ENCODE peak calls at places on chromosomes 13 and 19, in nine cellular contexts. T is activated T-cell treated with anti-CD3 and anti-CD28 coated beads, Interleukin-2, amount 50 U/mL, for 72 hours; B is amniotic stem cell; F is RCC 7860; E is neural crest cell; L is body of pancreas; O is NCI-H2081; A is naive thymus-derived CD8-positive, alpha-beta T cell; I is small intestine. S is an unnamed sample.

GRCh38 chr19:41998246-41999020 is 4.4 kb upstream of the ATP1A3 start:
- DNase-seq in T (peak), B (no peak), F (no peak), E (peak), L (no peak), O (peak), A (no peak), I (peak), S (no peak)

GRCh38 chr13:112873851-112874750 is 94.9 kb upstream of the MCF2L start:
- DNase-seq in T (peak), B (peak), F (peak), E (peak), L (peak), O (peak), A (no peak), I (peak), S (peak)

GRCh38 chr19:47351545-47351944 is 2.4 kb downstream of the DHX34 start:
- DNase-seq in T (no peak), B (no peak), F (no peak), E (no peak), L (no peak), O (peak), A (no peak), I (peak), S (no peak)

GRCh38 chr19:48170817-48171347 is 402 bp downstream of the ZSWIM9 start:
- DNase-seq in T (no peak), B (no peak), F (no peak), E (no peak), L (no peak), O (peak), A (no peak), I (no peak), S (no peak)

GRCh38 chr19:54100560-54100959 is at the start of gene OSCAR:
- DNase-seq in T (no peak), B (no peak), F (no peak), E (no peak), L (no peak), O (no peak), A (no peak), I (no peak), S (no peak)

GRCh38 chr13:72507394-72508199 is 219.8 kb downstream of the MZT1 start:
- DNase-seq in T (no peak), B (no peak), F (peak), E (no peak), L (no peak), O (no peak), A (no peak), I (no peak), S (no peak)

GRCh38 chr13:76725211-76725610 is 161.0 kb downstream of the KCTD12 start:
- DNase-seq in T (no peak), B (peak), F (no peak), E (no peak), L (no peak), O (no peak), A (no peak), I (no peak), S (peak)

GRCh38 chr19:15098505-15098904 is 8.7 kb upstream of the SYDE1 start:
- DNase-seq in T (no peak), B (no peak), F (no peak), E (no peak), L (no peak), O (no peak), A (no peak), I (no peak), S (no peak)

GRCh38 chr13:109673477-109673876 is 112.9 kb downstream of the IRS2 start:
- DNase-seq in T (no peak), B (no peak), F (no peak), E (no peak), L (no peak), O (no peak), A (no peak), I (no peak), S (no peak)

GRCh38 chr13:33285420-33286124 is at the start of gene STARD13:
- DNase-seq in T (peak), B (peak), F (peak), E (peak), L (peak), O (peak), A (no peak), I (peak), S (peak)

GRCh38 chr13:47287291-47287751 is 390.5 kb upstream of the HTR2A start:
- DNase-seq in T (no peak), B (no peak), F (no peak), E (no peak), L (no peak), O (peak), A (no peak), I (no peak), S (no peak)

GRCh38 chr19:44552324-44552723 is 22.8 kb upstream of the CEACAM20 start:
- DNase-seq in T (peak), B (no peak), F (no peak), E (peak), L (no peak), O (no peak), A (no peak), I (peak), S (no peak)

GRCh38 chr13:75330770-75331169 is 151.2 kb downstream of the TBC1D4 start:
- DNase-seq in T (no peak), B (no peak), F (no peak), E (no peak), L (no peak), O (no peak), A (no peak), I (no peak), S (no peak)

GRCh38 chr13:94318418-94318817 is 161.1 kb downstream of the DCT start:
- DNase-seq in T (no peak), B (no peak), F (no peak), E (no peak), L (no peak), O (no peak), A (no peak), I (no peak), S (no peak)

GRCh38 chr13:75508002-75508548 is 26.1 kb upstream of the TBC1D4 start:
- DNase-seq in T (no peak), B (no peak), F (no peak), E (no peak), L (no peak), O (no peak), A (no peak), I (no peak), S (no peak)

GRCh38 chr13:99967884-99968520 is 3.6 kb downstream of the ZIC5 start:
- DNase-seq in T (no peak), B (no peak), F (no peak), E (no peak), L (no peak), O (peak), A (no peak), I (no peak), S (no peak)

GRCh38 chr13:43333176-43333575 is 309.8 kb downstream of the DNAJC15 start:
- DNase-seq in T (no peak), B (no peak), F (no peak), E (no peak), L (no peak), O (peak), A (no peak), I (no peak), S (no peak)

GRCh38 chr19:31560021-31560770 is 211.0 kb upstream of the TSHZ3 start:
- DNase-seq in T (no peak), B (no peak), F (no peak), E (no peak), L (no peak), O (no peak), A (no peak), I (no peak), S (no peak)

GRCh38 chr19:10836478-10837325 is 690 bp upstream of the TMED1 start:
- DNase-seq in T (peak), B (peak), F (no peak), E (no peak), L (peak), O (peak), A (no peak), I (peak), S (peak)

GRCh38 chr19:45391871-45392665 is 12.8 kb downstream of the PPP1R13L start:
- DNase-seq in T (no peak), B (no peak), F (no peak), E (no peak), L (no peak), O (no peak), A (no peak), I (no peak), S (no peak)

GRCh38 chr13:48155850-48156249 is 60.9 kb upstream of the MED4 start:
- DNase-seq in T (peak), B (no peak), F (peak), E (no peak), L (no peak), O (no peak), A (peak), I (peak), S (no peak)

GRCh38 chr13:65724261-65724660 is 1505.9 kb downstream of the PCDH9 start:
- DNase-seq in T (no peak), B (no peak), F (no peak), E (no peak), L (no peak), O (no peak), A (no peak), I (no peak), S (peak)

GRCh38 chr19:2392366-2392765 is 32.3 kb downstream of the TMPRSS9 start:
- DNase-seq in T (no peak), B (no peak), F (no peak), E (no peak), L (no peak), O (no peak), A (no peak), I (no peak), S (no peak)

GRCh38 chr19:16673226-16673625 is 12.3 kb downstream of the TMEM38A start:
- DNase-seq in T (no peak), B (no peak), F (no peak), E (no peak), L (no peak), O (no peak), A (no peak), I (no peak), S (no peak)

GRCh38 chr19:23313196-23313595 is 63.0 kb upstream of the ZNF724 start:
- DNase-seq in T (no peak), B (no peak), F (no peak), E (no peak), L (no peak), O (no peak), A (no peak), I (no peak), S (no peak)

GRCh38 chr19:50943074-50943828 is 9.6 kb downstream of the KLK5 start:
- DNase-seq in T (no peak), B (no peak), F (no peak), E (no peak), L (no peak), O (no peak), A (no peak), I (no peak), S (no peak)

GRCh38 chr19:33386361-33386858 is 12.9 kb downstream of the CEBPG start:
- DNase-seq in T (no peak), B (no peak), F (no peak), E (no peak), L (no peak), O (no peak), A (no peak), I (no peak), S (no peak)

GRCh38 chr13:49774376-49775005 is 18.0 kb downstream of the KPNA3 start:
- DNase-seq in T (no peak), B (no peak), F (no peak), E (no peak), L (no peak), O (no peak), A (no peak), I (no peak), S (no peak)

GRCh38 chr13:42996584-42996983 is 4.5 kb upstream of the EPSTI1 start:
- DNase-seq in T (peak), B (peak), F (no peak), E (no peak), L (no peak), O (no peak), A (no peak), I (no peak), S (peak)

GRCh38 chr19:3098141-3098514 is 4.0 kb downstream of the GNA11 start:
- DNase-seq in T (no peak), B (no peak), F (no peak), E (no peak), L (no peak), O (no peak), A (no peak), I (peak), S (no peak)

GRCh38 chr13:59409211-59409610 is 754.5 kb downstream of the DIAPH3 start:
- DNase-seq in T (no peak), B (no peak), F (no peak), E (no peak), L (peak), O (peak), A (no peak), I (no peak), S (no peak)

GRCh38 chr19:10214784-10215183 is 16.3 kb downstream of the S1PR2 start:
- DNase-seq in T (no peak), B (no peak), F (no peak), E (no peak), L (no peak), O (no peak), A (no peak), I (no peak), S (no peak)

GRCh38 chr19:48959341-48960239 is 4.9 kb downstream of the BAX start:
- DNase-seq in T (no peak), B (no peak), F (no peak), E (no peak), L (no peak), O (no peak), A (no peak), I (no peak), S (no peak)

GRCh38 chr13:113178070-113178895 is 19.8 kb downstream of the PROZ start:
- DNase-seq in T (no peak), B (peak), F (no peak), E (no peak), L (no peak), O (no peak), A (no peak), I (no peak), S (peak)

GRCh38 chr13:24183741-24184182 is 23.2 kb downstream of the SPATA13 start:
- DNase-seq in T (no peak), B (no peak), F (peak), E (no peak), L (peak), O (no peak), A (no peak), I (peak), S (no peak)

GRCh38 chr13:59494560-59494970 is 669.2 kb downstream of the DIAPH3 start:
- DNase-seq in T (no peak), B (no peak), F (no peak), E (no peak), L (no peak), O (no peak), A (no peak), I (no peak), S (peak)

GRCh38 chr13:63741029-63741813 is 2325.6 kb upstream of the PCDH20 start:
- DNase-seq in T (no peak), B (no peak), F (no peak), E (no peak), L (no peak), O (no peak), A (no peak), I (no peak), S (no peak)

GRCh38 chr19:38321646-38322323 is 2.1 kb downstream of the KCNK6 start:
- DNase-seq in T (no peak), B (no peak), F (no peak), E (no peak), L (peak), O (no peak), A (no peak), I (no peak), S (no peak)

S was measured in fibroblast of the conjunctiva.